ENCODE peak calls at places on chromosomes 3 and 15, in eight cellular contexts. One of them, this sample, is unnamed.

GRCh38 chr3:124552224-124552623 is 178.0 kb upstream of the UMPS start:
- DNase-seq in astrocyte of the spinal cord: no peak
- DNase-seq in CD8-positive, alpha-beta T cell: no peak
- DNase-seq in choroid plexus epithelial cell: peak; percentile 23
- DNase-seq in WTC11: no peak
- DNase-seq in AG04450: no peak
- DNase-seq in endothelial cell: no peak
- DNase-seq in A549: peak; percentile 29
- DNase-seq in this sample: no peak

GRCh38 chr15:95812491-95812890 is 518.0 kb upstream of the NR2F2 start:
- DNase-seq in choroid plexus epithelial cell: peak; percentile 44
- DNase-seq in AG04450: no peak
- DNase-seq in CD8-positive, alpha-beta T cell: no peak
- DNase-seq in endothelial cell: no peak
- DNase-seq in WTC11: no peak
- DNase-seq in A549: no peak
- DNase-seq in astrocyte of the spinal cord: peak; percentile 55
- DNase-seq in this sample: no peak

GRCh38 chr15:58875343-58875742 is 58.1 kb downstream of the SLTM start:
- DNase-seq in AG04450: no peak
- DNase-seq in WTC11: no peak
- DNase-seq in choroid plexus epithelial cell: no peak
- DNase-seq in CD8-positive, alpha-beta T cell: no peak
- DNase-seq in astrocyte of the spinal cord: no peak
- DNase-seq in endothelial cell: no peak
- DNase-seq in A549: no peak
- DNase-seq in this sample: no peak

GRCh38 chr15:76565366-76565765 is 228.8 kb downstream of the ISL2 start:
- DNase-seq in WTC11: no peak
- DNase-seq in AG04450: no peak
- DNase-seq in astrocyte of the spinal cord: no peak
- DNase-seq in endothelial cell: no peak
- DNase-seq in A549: no peak
- DNase-seq in choroid plexus epithelial cell: no peak
- DNase-seq in CD8-positive, alpha-beta T cell: no peak
- DNase-seq in this sample: no peak

GRCh38 chr15:71142780-71143179 is 27.5 kb downstream of the THSD4 start:
- DNase-seq in endothelial cell: no peak
- DNase-seq in CD8-positive, alpha-beta T cell: no peak
- DNase-seq in choroid plexus epithelial cell: no peak
- DNase-seq in A549: no peak
- DNase-seq in WTC11: no peak
- DNase-seq in astrocyte of the spinal cord: no peak
- DNase-seq in AG04450: no peak
- DNase-seq in this sample: no peak

GRCh38 chr3:105394177-105394576 is 27.5 kb downstream of the ALCAM start:
- DNase-seq in AG04450: no peak
- DNase-seq in choroid plexus epithelial cell: peak; percentile 93
- DNase-seq in endothelial cell: no peak
- DNase-seq in A549: no peak
- DNase-seq in WTC11: no peak
- DNase-seq in CD8-positive, alpha-beta T cell: no peak
- DNase-seq in astrocyte of the spinal cord: peak; percentile 83
- DNase-seq in this sample: no peak

GRCh38 chr3:46894256-46894655 is 16.7 kb downstream of the PTH1R start:
- DNase-seq in WTC11: no peak
- DNase-seq in AG04450: no peak
- DNase-seq in astrocyte of the spinal cord: no peak
- DNase-seq in choroid plexus epithelial cell: no peak
- DNase-seq in CD8-positive, alpha-beta T cell: no peak
- DNase-seq in endothelial cell: no peak
- DNase-seq in A549: no peak
- DNase-seq in this sample: no peak

GRCh38 chr3:49911124-49911420 is 7.4 kb upstream of the MST1R start:
- DNase-seq in choroid plexus epithelial cell: no peak
- DNase-seq in A549: no peak
- DNase-seq in astrocyte of the spinal cord: no peak
- DNase-seq in endothelial cell: no peak
- DNase-seq in CD8-positive, alpha-beta T cell: no peak
- DNase-seq in AG04450: no peak
- DNase-seq in WTC11: no peak
- DNase-seq in this sample: no peak

GRCh38 chr15:28896944-28897343 is 11.2 kb downstream of the APBA2 start:
- DNase-seq in astrocyte of the spinal cord: peak; percentile 87
- DNase-seq in WTC11: no peak
- DNase-seq in AG04450: peak; percentile 67
- DNase-seq in endothelial cell: no peak
- DNase-seq in choroid plexus epithelial cell: peak; percentile 95
- DNase-seq in A549: no peak
- DNase-seq in CD8-positive, alpha-beta T cell: no peak
- DNase-seq in this sample: no peak

GRCh38 chr15:50431204-50431603 is 7.0 kb downstream of the USP8 start:
- DNase-seq in WTC11: no peak
- DNase-seq in astrocyte of the spinal cord: no peak
- DNase-seq in AG04450: no peak
- DNase-seq in endothelial cell: no peak
- DNase-seq in choroid plexus epithelial cell: no peak
- DNase-seq in A549: no peak
- DNase-seq in CD8-positive, alpha-beta T cell: no peak
- DNase-seq in this sample: no peak

GRCh38 chr3:146975476-146975875 is 370.3 kb upstream of the PLSCR5 start:
- DNase-seq in CD8-positive, alpha-beta T cell: no peak
- DNase-seq in astrocyte of the spinal cord: no peak
- DNase-seq in A549: no peak
- DNase-seq in endothelial cell: no peak
- DNase-seq in WTC11: no peak
- DNase-seq in choroid plexus epithelial cell: no peak
- DNase-seq in AG04450: no peak
- DNase-seq in this sample: no peak

GRCh38 chr15:58981808-58982475 is 5.5 kb upstream of the RNF111 start:
- DNase-seq in WTC11: no peak
- DNase-seq in A549: no peak
- DNase-seq in CD8-positive, alpha-beta T cell: no peak
- DNase-seq in choroid plexus epithelial cell: peak; percentile 19
- DNase-seq in AG04450: no peak
- DNase-seq in astrocyte of the spinal cord: no peak
- DNase-seq in endothelial cell: no peak
- DNase-seq in this sample: no peak

GRCh38 chr3:177929310-177929709 is 606.9 kb upstream of the KCNMB2 start:
- DNase-seq in choroid plexus epithelial cell: no peak
- DNase-seq in CD8-positive, alpha-beta T cell: no peak
- DNase-seq in AG04450: no peak
- DNase-seq in WTC11: no peak
- DNase-seq in endothelial cell: no peak
- DNase-seq in A549: no peak
- DNase-seq in astrocyte of the spinal cord: peak; percentile 15
- DNase-seq in this sample: no peak

GRCh38 chr3:59499954-59500353 is 450.1 kb upstream of the CFAP20DC start:
- DNase-seq in CD8-positive, alpha-beta T cell: no peak
- DNase-seq in astrocyte of the spinal cord: no peak
- DNase-seq in choroid plexus epithelial cell: no peak
- DNase-seq in endothelial cell: no peak
- DNase-seq in A549: no peak
- DNase-seq in WTC11: peak; percentile 20
- DNase-seq in AG04450: no peak
- DNase-seq in this sample: no peak

GRCh38 chr3:59498995-59499394 is 449.2 kb upstream of the CFAP20DC start:
- DNase-seq in WTC11: no peak
- DNase-seq in astrocyte of the spinal cord: no peak
- DNase-seq in AG04450: no peak
- DNase-seq in CD8-positive, alpha-beta T cell: no peak
- DNase-seq in A549: no peak
- DNase-seq in endothelial cell: no peak
- DNase-seq in choroid plexus epithelial cell: no peak
- DNase-seq in this sample: no peak

GRCh38 chr3:59502806-59503205 is 453.0 kb upstream of the CFAP20DC start:
- DNase-seq in choroid plexus epithelial cell: peak; percentile 69
- DNase-seq in astrocyte of the spinal cord: peak; percentile 84
- DNase-seq in CD8-positive, alpha-beta T cell: no peak
- DNase-seq in WTC11: no peak
- DNase-seq in AG04450: peak; percentile 71
- DNase-seq in endothelial cell: no peak
- DNase-seq in A549: no peak
- DNase-seq in this sample: no peak

GRCh38 chr3:59503441-59503840 is 453.6 kb upstream of the CFAP20DC start:
- DNase-seq in choroid plexus epithelial cell: no peak
- DNase-seq in astrocyte of the spinal cord: no peak
- DNase-seq in CD8-positive, alpha-beta T cell: no peak
- DNase-seq in WTC11: no peak
- DNase-seq in A549: no peak
- DNase-seq in endothelial cell: no peak
- DNase-seq in AG04450: no peak
- DNase-seq in this sample: no peak
- TF ChIP-seq CTCF in choroid plexus epithelial cell: no peak
- TF ChIP-seq CTCF in astrocyte of the spinal cord: no peak
- TF ChIP-seq CTCF in CD8-positive, alpha-beta T cell: no peak
- TF ChIP-seq CTCF in WTC11: no peak
- TF ChIP-seq CTCF in A549: no peak
- TF ChIP-seq CTCF in endothelial cell: no peak
- TF ChIP-seq CTCF in AG04450: no peak
- TF ChIP-seq CTCF in this sample: no peak

DNA sequence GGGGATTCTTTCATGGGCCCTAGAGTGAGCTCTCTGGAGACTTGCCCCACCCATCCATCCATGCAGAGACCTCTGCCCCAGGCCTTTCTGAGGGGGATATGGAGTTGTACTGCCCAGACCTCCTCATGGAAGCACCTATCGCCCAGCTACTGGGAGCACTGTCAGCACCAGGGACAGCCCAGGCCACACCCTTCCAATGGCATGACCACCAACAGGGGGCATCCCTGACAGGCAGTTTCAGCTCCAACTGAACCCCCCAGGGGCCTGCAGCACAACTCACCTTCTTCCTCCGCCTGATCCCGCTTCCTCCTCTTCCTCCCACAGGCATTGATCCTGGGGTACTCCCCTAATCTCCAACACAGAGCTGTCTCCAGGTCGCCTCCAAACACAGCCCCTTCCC is 21.8 kb downstream of the MRPS11 start:
- DNase-seq in choroid plexus epithelial cell: no peak
- DNase-seq in CD8-positive, alpha-beta T cell: no peak
- DNase-seq in A549: no peak
- DNase-seq in WTC11: no peak
- DNase-seq in AG04450: no peak
- DNase-seq in endothelial cell: no peak
- DNase-seq in astrocyte of the spinal cord: no peak
- DNase-seq in this sample: no peak
- TF ChIP-seq CTCF in choroid plexus epithelial cell: peak; percentile 11
- TF ChIP-seq CTCF in CD8-positive, alpha-beta T cell: no peak
- TF ChIP-seq CTCF in A549: no peak
- TF ChIP-seq CTCF in WTC11: no peak
- TF ChIP-seq CTCF in AG04450: no peak
- TF ChIP-seq CTCF in endothelial cell: no peak
- TF ChIP-seq CTCF in astrocyte of the spinal cord: no peak
- TF ChIP-seq CTCF in this sample: no peak

GRCh38 chr3:13108861-13109260 is 35.6 kb upstream of the IQSEC1 start:
- DNase-seq in endothelial cell: no peak
- DNase-seq in choroid plexus epithelial cell: no peak
- DNase-seq in A549: no peak
- DNase-seq in CD8-positive, alpha-beta T cell: no peak
- DNase-seq in AG04450: no peak
- DNase-seq in WTC11: no peak
- DNase-seq in astrocyte of the spinal cord: no peak
- DNase-seq in this sample: no peak

GRCh38 chr3:13105851-13106250 is 32.6 kb upstream of the IQSEC1 start:
- DNase-seq in AG04450: no peak
- DNase-seq in choroid plexus epithelial cell: no peak
- DNase-seq in endothelial cell: no peak
- DNase-seq in astrocyte of the spinal cord: no peak
- DNase-seq in CD8-positive, alpha-beta T cell: no peak
- DNase-seq in A549: no peak
- DNase-seq in WTC11: peak; percentile 21
- DNase-seq in this sample: no peak

GRCh38 chr3:13109516-13109915 is 36.3 kb upstream of the IQSEC1 start:
- DNase-seq in WTC11: no peak
- DNase-seq in CD8-positive, alpha-beta T cell: no peak
- DNase-seq in AG04450: no peak
- DNase-seq in A549: no peak
- DNase-seq in astrocyte of the spinal cord: no peak
- DNase-seq in choroid plexus epithelial cell: no peak
- DNase-seq in endothelial cell: no peak
- DNase-seq in this sample: no peak

GRCh38 chr3:13106308-13106970 is 33.2 kb upstream of the IQSEC1 start:
- DNase-seq in choroid plexus epithelial cell: no peak
- DNase-seq in CD8-positive, alpha-beta T cell: no peak
- DNase-seq in endothelial cell: no peak
- DNase-seq in AG04450: no peak
- DNase-seq in WTC11: no peak
- DNase-seq in A549: peak; percentile 44
- DNase-seq in astrocyte of the spinal cord: no peak
- DNase-seq in this sample: no peak

DNA sequence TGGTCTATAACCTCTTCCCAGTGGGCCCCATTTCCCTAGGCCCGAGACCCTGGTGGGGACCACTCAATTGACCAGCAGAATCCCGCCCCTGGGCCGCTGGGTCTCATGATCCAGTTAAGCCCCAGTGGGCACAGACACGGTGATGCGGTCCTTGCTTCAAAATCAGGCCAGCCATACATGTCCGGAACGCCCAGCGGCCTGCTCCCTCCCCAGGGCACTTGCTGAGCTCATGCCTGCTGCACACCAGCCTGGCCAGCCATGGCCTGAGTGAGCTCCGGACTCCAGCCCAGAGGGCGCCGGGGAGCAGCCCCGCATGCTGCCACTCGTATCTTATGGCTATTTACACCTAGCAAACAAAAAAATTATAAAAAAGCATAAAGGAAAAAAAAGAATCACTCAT is 34.4 kb upstream of the IQSEC1 start:
- DNase-seq in AG04450: no peak
- DNase-seq in endothelial cell: no peak
- DNase-seq in CD8-positive, alpha-beta T cell: no peak
- DNase-seq in astrocyte of the spinal cord: no peak
- DNase-seq in choroid plexus epithelial cell: no peak
- DNase-seq in WTC11: peak; percentile 11
- DNase-seq in A549: no peak
- DNase-seq in this sample: no peak
- TF ChIP-seq CTCF in AG04450: no peak
- TF ChIP-seq CTCF in endothelial cell: no peak
- TF ChIP-seq CTCF in CD8-positive, alpha-beta T cell: no peak
- TF ChIP-seq CTCF in astrocyte of the spinal cord: no peak
- TF ChIP-seq CTCF in choroid plexus epithelial cell: no peak
- TF ChIP-seq CTCF in WTC11: no peak
- TF ChIP-seq CTCF in A549: no peak
- TF ChIP-seq CTCF in this sample: no peak

DNA sequence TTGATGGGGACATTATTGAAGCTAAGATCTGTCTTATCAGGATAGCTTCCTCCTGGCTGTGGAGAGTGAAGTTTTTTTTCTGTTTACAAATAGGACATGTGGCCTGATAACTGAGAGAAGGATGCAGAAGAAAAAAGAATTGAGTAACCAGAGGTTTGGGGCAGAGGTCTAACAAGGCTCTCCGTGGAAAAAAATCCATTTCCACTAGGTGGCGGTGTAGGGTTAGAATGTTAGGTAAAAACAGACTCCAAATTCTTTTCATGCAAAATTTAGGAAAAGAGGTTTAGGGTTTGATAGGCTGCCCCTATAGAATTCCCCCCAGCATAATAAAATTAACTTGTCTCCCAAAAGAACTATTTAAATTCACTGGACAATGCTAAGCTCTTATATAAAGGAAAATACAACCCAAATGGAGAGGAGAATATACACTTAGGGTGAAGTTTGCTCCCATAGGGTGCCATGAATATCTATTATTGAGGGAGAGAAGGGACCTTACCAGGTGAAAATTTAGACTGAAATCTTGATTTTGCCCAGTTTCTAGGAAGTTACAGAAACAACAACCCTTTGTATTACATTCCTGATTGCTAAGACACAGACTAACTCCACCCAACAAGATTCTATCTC is 1560.4 kb downstream of the OTOL1 start:
- DNase-seq in endothelial cell: peak; percentile 70
- DNase-seq in astrocyte of the spinal cord: peak; percentile 53
- DNase-seq in choroid plexus epithelial cell: peak; percentile 74
- DNase-seq in WTC11: peak; percentile 63
- DNase-seq in AG04450: peak; percentile 2
- DNase-seq in CD8-positive, alpha-beta T cell: no peak
- DNase-seq in A549: peak; percentile 36
- DNase-seq in this sample: peak; percentile 64
- TF ChIP-seq CTCF in endothelial cell: peak; percentile 85
- TF ChIP-seq CTCF in astrocyte of the spinal cord: peak; percentile 67
- TF ChIP-seq CTCF in choroid plexus epithelial cell: peak; percentile 74
- TF ChIP-seq CTCF in WTC11: peak; percentile 55
- TF ChIP-seq CTCF in AG04450: peak; percentile 72
- TF ChIP-seq CTCF in CD8-positive, alpha-beta T cell: no peak
- TF ChIP-seq CTCF in A549: peak; percentile 65
- TF ChIP-seq CTCF in this sample: peak; percentile 77

This sample was measured in neural crest cell.